ENCODE peak calls at places on chromosomes 2 and 18, in four cellular contexts. P is OCI-LY7, X is ovary, Y is A549. Z is an unnamed sample.
A peak's percentile ranks its signal among the peaks of the same experiment; 100 is the strongest.

GRCh38 chr18:39448942-39449341 is 1883.3 kb upstream of the CELF4 start:
- DNase-seq in X (no peak), Y (no peak), P (no peak), Z (no peak)

GRCh38 chr2:9166579-9167392 is 39.8 kb upstream of the ASAP2 start:
- DNase-seq in P (no peak), Y (no peak), X (no peak), Z (no peak)

GRCh38 chr2:47490406-47490805 is 87.5 kb downstream of the MSH2 start:
- DNase-seq in P (no peak), X (no peak), Y (no peak), Z (no peak)

GRCh38 chr2:216742411-216742810 is 47.1 kb upstream of the IGFBP5 start:
- DNase-seq in Y (no peak), P (no peak), X (no peak), Z (no peak)

GRCh38 chr2:183029219-183029618 is 9.0 kb downstream of the NCKAP1 start:
- DNase-seq in P (no peak), Y (no peak), X (no peak), Z (no peak)

GRCh38 chr2:26429779-26430654 is 28.3 kb downstream of the DRC1 start:
- DNase-seq in Y (no peak), X (no peak), P (no peak), Z (no peak)

GRCh38 chr18:65983750-65984149 is 232.9 kb downstream of the CDH7 start:
- DNase-seq in P (no peak), X (no peak), Y (no peak), Z (no peak)

GRCh38 chr2:241733391-241734207 is 831 bp upstream of the D2HGDH start:
- DNase-seq in Y (no peak), P (no peak), X (no peak), Z (no peak)

GRCh38 chr2:20604957-20605381 is 45.9 kb downstream of the HS1BP3 start:
- DNase-seq in P (no peak), Y (no peak), X (peak; percentile 59), Z (no peak)

GRCh38 chr2:110105608-110106467 is 9.8 kb downstream of the MALL start:
- DNase-seq in P (no peak), Y (peak; percentile 92), X (no peak), Z (no peak)

GRCh38 chr18:11052800-11053199 is 96.6 kb downstream of the PIEZO2 start:
- DNase-seq in P (no peak), Y (no peak), X (no peak), Z (no peak)

GRCh38 chr2:14492920-14493503 is 139.5 kb upstream of the LRATD1 start:
- DNase-seq in P (no peak), Y (no peak), X (no peak), Z (no peak)

GRCh38 chr2:42793314-42794270 is 1.2 kb upstream of the HAAO start:
- DNase-seq in X (peak; percentile 61), Y (no peak), P (no peak), Z (peak; percentile 47)

GRCh38 chr2:236879416-236879963 is 206.2 kb upstream of the COPS8 start:
- DNase-seq in X (no peak), Y (no peak), P (no peak), Z (no peak)

GRCh38 chr2:160394153-160394552 is 99.5 kb downstream of the RBMS1 start:
- DNase-seq in Y (no peak), P (peak; percentile 71), X (no peak), Z (no peak)

GRCh38 chr2:157192445-157193423 is 64.8 kb upstream of the GALNT5 start:
- DNase-seq in X (no peak), P (no peak), Y (no peak), Z (no peak)

GRCh38 chr2:138333677-138334076 is 167.9 kb upstream of the SPOPL start:
- DNase-seq in P (no peak), X (no peak), Y (no peak), Z (no peak)

GRCh38 chr18:32280188-32280783 is 90.4 kb downstream of the MEP1B start:
- DNase-seq in X (no peak), P (no peak), Y (no peak), Z (no peak)

GRCh38 chr2:78465707-78466106 is 559.8 kb upstream of the REG3G start:
- DNase-seq in Y (no peak), X (no peak), P (no peak), Z (no peak)

GRCh38 chr18:30652377-30652776 is 390.2 kb downstream of the DSC3 start:
- DNase-seq in P (no peak), Y (no peak), X (no peak), Z (no peak)

GRCh38 chr2:240986787-240987411 is 11.5 kb upstream of the SNED1 start:
- DNase-seq in P (no peak), Y (no peak), X (peak; percentile 53), Z (peak; percentile 65)

GRCh38 chr2:134167015-134167414 is 86.9 kb upstream of the MGAT5 start:
- DNase-seq in Y (no peak), X (no peak), P (no peak), Z (no peak)

GRCh38 chr2:236026839-236027238 is 141.3 kb downstream of the GBX2 start:
- DNase-seq in X (no peak), P (no peak), Y (no peak), Z (no peak)

GRCh38 chr18:63936156-63936931 is 12.8 kb upstream of the HMSD start:
- DNase-seq in X (peak; percentile 58), P (peak; percentile 73), Y (peak; percentile 57), Z (peak; percentile 80)

GRCh38 chr18:59783138-59783537 is 85.9 kb upstream of the CCBE1 start:
- DNase-seq in Y (peak; percentile 27), X (no peak), P (peak; percentile 51), Z (no peak)

GRCh38 chr2:146604521-146604920 is 1240.3 kb upstream of the ACVR2A start:
- DNase-seq in X (no peak), Y (no peak), P (no peak), Z (no peak)

GRCh38 chr2:134142903-134143302 is 111.0 kb upstream of the MGAT5 start:
- DNase-seq in Y (no peak), X (no peak), P (no peak), Z (no peak)

GRCh38 chr2:209162129-209162528 is 261.7 kb upstream of the MAP2 start:
- DNase-seq in P (no peak), X (no peak), Y (no peak), Z (no peak)

GRCh38 chr2:20404950-20405349 is 41.9 kb upstream of the RHOB start:
- DNase-seq in Y (no peak), X (peak; percentile 1), P (no peak), Z (no peak)

GRCh38 chr2:60450488-60450887 is 103.0 kb downstream of the BCL11A start:
- DNase-seq in X (no peak), P (no peak), Y (no peak), Z (no peak)

GRCh38 chr18:30982285-30982992 is 60.1 kb downstream of the DSC3 start:
- DNase-seq in X (no peak), Y (no peak), P (no peak), Z (no peak)

GRCh38 chr18:68263481-68263880 is 451.4 kb downstream of the TMX3 start:
- DNase-seq in P (no peak), X (no peak), Y (no peak), Z (no peak)

GRCh38 chr18:60053747-60054304 is 154.0 kb downstream of the PMAIP1 start:
- DNase-seq in Y (peak; percentile 72), P (no peak), X (no peak), Z (no peak)

GRCh38 chr2:177433402-177433801 is 40.8 kb downstream of the AGPS start:
- DNase-seq in P (no peak), Y (no peak), X (no peak), Z (no peak)

GRCh38 chr18:9705183-9705864 is 2.8 kb upstream of the RAB31 start:
- DNase-seq in Y (no peak), P (no peak), X (no peak), Z (no peak)

GRCh38 chr2:43139996-43140621 is 86.3 kb downstream of the ZFP36L2 start:
- DNase-seq in Y (no peak), X (peak; percentile 80), P (no peak), Z (no peak)

DNA sequence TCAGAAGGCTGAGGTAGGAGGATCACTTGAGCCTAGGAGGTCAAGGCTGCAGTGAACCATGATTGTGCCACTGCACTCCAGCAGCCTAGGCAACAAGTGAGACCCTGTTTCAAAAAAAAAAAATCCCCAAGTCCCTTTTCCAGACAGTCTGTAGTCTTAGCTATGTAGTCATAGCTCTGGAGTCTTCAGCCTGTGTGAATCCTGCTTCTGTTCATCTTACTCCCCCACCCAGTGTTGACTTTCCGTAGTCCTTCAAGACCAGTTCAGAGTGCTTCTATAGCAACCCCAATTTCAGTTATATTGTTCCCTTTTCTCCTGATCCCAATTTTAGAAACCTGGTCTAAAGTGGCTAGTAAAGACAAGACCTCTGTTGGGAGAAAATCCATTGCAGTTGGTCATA is 8.9 kb downstream of the BZW1 start:
- DNase-seq in X (no peak), Y (no peak), P (no peak), Z (no peak)
- H3K27ac ChIP-seq in X (no peak overlapping the region), Y (no peak overlapping the region), P (no peak overlapping the region), Z (no peak overlapping the region)

GRCh38 chr2:99605036-99605435 is 115.2 kb upstream of the REV1 start:
- DNase-seq in Y (no peak), X (no peak), P (no peak), Z (no peak)
- H3K27ac ChIP-seq in Y (no peak overlapping the region), X (no peak overlapping the region), P (no peak overlapping the region), Z (no peak overlapping the region)

DNA sequence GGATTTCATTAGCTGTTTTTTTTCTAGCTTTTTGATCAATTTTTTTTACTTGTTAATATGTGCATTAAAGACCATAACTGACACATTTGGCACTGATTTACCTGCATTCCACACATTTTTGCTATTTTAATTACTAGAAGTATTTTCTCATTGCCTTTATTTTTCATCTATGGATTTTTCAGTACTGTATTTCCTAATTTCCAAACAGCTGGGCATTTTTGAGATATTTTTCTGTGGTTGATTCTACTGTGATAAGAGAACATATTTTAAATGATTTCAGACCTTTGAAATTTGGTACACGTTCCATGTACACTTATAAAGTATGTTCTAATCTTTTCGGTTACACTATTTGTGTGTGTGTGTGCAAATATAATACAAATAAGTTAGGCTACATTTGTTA is 135.3 kb downstream of the PARD3B start:
- DNase-seq in P (no peak), Y (no peak), X (no peak), Z (no peak)
- H3K27ac ChIP-seq in P (no peak overlapping the region), Y (no peak overlapping the region), X (no peak overlapping the region), Z (no peak overlapping the region)

DNA sequence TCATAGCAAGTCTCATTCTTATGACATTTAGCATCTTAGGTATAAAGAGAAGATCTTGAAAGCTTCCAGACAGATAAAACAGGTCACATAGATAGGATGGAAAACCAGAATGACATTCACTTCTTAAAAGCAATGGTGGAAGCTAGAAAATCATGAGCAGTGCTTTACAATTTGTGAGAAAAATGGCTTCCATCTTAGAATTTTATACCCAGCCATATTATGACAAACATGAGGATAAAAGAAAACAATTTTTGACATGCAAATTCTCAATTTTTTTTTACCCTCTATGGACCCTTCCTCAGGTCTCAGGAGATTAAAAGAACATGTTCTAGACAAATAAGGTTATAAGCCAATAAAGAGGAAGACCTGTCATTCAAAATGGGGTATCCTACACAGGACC is 7.1 kb downstream of the NTSR2 start:
- DNase-seq in Y (no peak), X (no peak), P (no peak), Z (no peak)
- H3K27ac ChIP-seq in Y (no peak overlapping the region), X (no peak overlapping the region), P (no peak overlapping the region), Z (no peak overlapping the region)

GRCh38 chr2:127216105-127216504 is 4.0 kb downstream of the CYP27C1 start:
- DNase-seq in Y (no peak), P (no peak), X (no peak), Z (no peak)
- H3K27ac ChIP-seq in Y (no peak overlapping the region), P (no peak overlapping the region), X (no peak overlapping the region), Z (no peak overlapping the region)

Z was measured in pancreas.